ENCODE peak calls at places on chromosomes 2 and 18, in seven cellular contexts. B is fibroblast of the aortic adventitia, J is body of pancreas, Q is HS-5, L is stomach, H is breast epithelium, U is T-helper 2 cell. M is an unnamed sample.

GRCh38 chr2:170719810-170720209 is 4.7 kb downstream of the SP5 start:
- DNase-seq in B (no peak), J (no peak), Q (no peak), L (no peak), H (no peak), U (no peak), M (no peak)

GRCh38 chr2:28036307-28036706 is 145.8 kb downstream of the BABAM2 start:
- DNase-seq in B (no peak), J (no peak), Q (no peak), L (no peak), H (no peak), U (no peak), M (no peak)

GRCh38 chr2:143734507-143734906 is 605.3 kb downstream of the ARHGAP15 start:
- DNase-seq in B (no peak), J (no peak), Q (no peak), L (no peak), H (no peak), U (no peak), M (no peak)

GRCh38 chr2:37878536-37878935 is 46.6 kb upstream of the RMDN2 start:
- DNase-seq in B (no peak), J (no peak), Q (no peak), L (no peak), H (no peak), U (no peak), M (no peak)

GRCh38 chr2:67451086-67451832 is 54.1 kb downstream of the ETAA1 start:
- DNase-seq in B (peak), J (peak), Q (peak), L (peak), H (no peak), U (no peak), M (no peak)

GRCh38 chr18:48952287-48953095 is 1.7 kb upstream of the SMAD7 start:
- DNase-seq in B (peak), J (peak), Q (no peak), L (peak), H (peak), U (no peak), M (peak)

GRCh38 chr2:148273158-148273691 is 252.3 kb downstream of the MBD5 start:
- DNase-seq in B (peak), J (no peak), Q (no peak), L (no peak), H (no peak), U (no peak), M (no peak)

GRCh38 chr18:36931116-36931515 is 102.2 kb downstream of the KIAA1328 start:
- DNase-seq in B (no peak), J (no peak), Q (no peak), L (no peak), H (no peak), U (no peak), M (no peak)

GRCh38 chr2:218257390-218257981 is 3.3 kb upstream of the GPBAR1 start:
- DNase-seq in B (no peak), J (peak), Q (no peak), L (no peak), H (no peak), U (no peak), M (peak)

GRCh38 chr2:96404446-96405373 is 69.1 kb downstream of the NCAPH start:
- DNase-seq in B (peak), J (peak), Q (no peak), L (peak), H (peak), U (no peak), M (no peak)

GRCh38 chr18:3869848-3870247 is 419.9 kb downstream of the TGIF1 start:
- DNase-seq in B (peak), J (no peak), Q (peak), L (no peak), H (no peak), U (no peak), M (no peak)

GRCh38 chr2:181426687-181427086 is 30.5 kb upstream of the ITGA4 start:
- DNase-seq in B (no peak), J (no peak), Q (no peak), L (no peak), H (no peak), U (no peak), M (no peak)

GRCh38 chr2:158113896-158114295 is 12.2 kb downstream of the UPP2 start:
- DNase-seq in B (no peak), J (no peak), Q (no peak), L (no peak), H (no peak), U (no peak), M (no peak)

GRCh38 chr2:43266692-43267091 is 40.3 kb upstream of the ZFP36L2 start:
- DNase-seq in B (no peak), J (peak), Q (no peak), L (peak), H (no peak), U (no peak), M (no peak)

GRCh38 chr2:43490387-43490786 is 105.5 kb downstream of the THADA start:
- DNase-seq in B (no peak), J (no peak), Q (no peak), L (no peak), H (no peak), U (no peak), M (no peak)

GRCh38 chr2:158486970-158487325 is 30.2 kb downstream of the PKP4 start:
- DNase-seq in B (peak), J (no peak), Q (no peak), L (no peak), H (no peak), U (no peak), M (no peak)

GRCh38 chr2:239832995-239833727 is 192.0 kb downstream of the NDUFA10 start:
- DNase-seq in B (no peak), J (no peak), Q (no peak), L (peak), H (peak), U (no peak), M (peak)

GRCh38 chr2:10331702-10332401 is 29.1 kb downstream of the HPCAL1 start:
- DNase-seq in B (no peak), J (no peak), Q (no peak), L (no peak), H (no peak), U (no peak), M (no peak)

GRCh38 chr2:11692966-11693521 is 23.0 kb upstream of the NTSR2 start:
- DNase-seq in B (peak), J (peak), Q (no peak), L (peak), H (peak), U (no peak), M (peak)

GRCh38 chr2:226788881-226789485 is 10.6 kb downstream of the IRS1 start:
- DNase-seq in B (peak), J (no peak), Q (no peak), L (no peak), H (no peak), U (no peak), M (no peak)

GRCh38 chr2:66439291-66440010 is 4.5 kb downstream of the MEIS1 start:
- DNase-seq in B (peak), J (no peak), Q (no peak), L (no peak), H (no peak), U (no peak), M (peak)

GRCh38 chr18:74453011-74453571 is 4.0 kb downstream of the DIPK1C start:
- DNase-seq in B (peak), J (no peak), Q (no peak), L (no peak), H (no peak), U (no peak), M (no peak)

GRCh38 chr2:108926561-108927380 is 62.2 kb downstream of the EDAR start:
- DNase-seq in B (no peak), J (no peak), Q (no peak), L (no peak), H (peak), U (no peak), M (peak)